ENCODE peak calls at places on chromosomes 13 and 19, in six cellular contexts. X, P, F, L, R and U are unnamed samples.

GRCh38 chr19:56111601-56112312 is 9.3 kb downstream of the ZNF787 start:
- DNase-seq in F (no peak), X (no peak), P (no peak), R (peak; percentile 38), L (no peak), U (no peak)

GRCh38 chr19:35249848-35250711 is 1.3 kb downstream of the LSR start:
- DNase-seq in F (no peak), R (no peak), L (peak; percentile 24), P (no peak), X (no peak), U (no peak)

GRCh38 chr13:107866007-107866665 is 349.2 kb downstream of the LIG4 start:
- DNase-seq in F (peak; percentile 80), X (peak; percentile 43), P (peak; percentile 34), L (peak; percentile 58), R (no peak), U (peak; percentile 65)

GRCh38 chr13:27271572-27272096 is 1.0 kb downstream of the RASL11A start:
- DNase-seq in F (no peak), R (no peak), L (no peak), P (no peak), X (no peak), U (no peak)

GRCh38 chr13:50128406-50129048 is 113.3 kb downstream of the KCNRG start:
- DNase-seq in X (peak; percentile 31), R (no peak), F (peak; percentile 49), P (no peak), L (peak; percentile 62), U (no peak)

GRCh38 chr13:20128459-20128927 is 32.4 kb downstream of the GJA3 start:
- DNase-seq in X (no peak), P (no peak), R (peak; percentile 48), F (no peak), L (peak; percentile 45), U (no peak)

GRCh38 chr19:53812335-53812734 is 11.8 kb downstream of the NLRP12 start:
- DNase-seq in R (no peak), F (peak; percentile 61), P (no peak), L (peak; percentile 55), X (no peak), U (no peak)

GRCh38 chr13:38905081-38905480 is 85.5 kb downstream of the STOML3 start:
- DNase-seq in R (peak; percentile 32), L (no peak), X (no peak), P (no peak), F (no peak), U (no peak)

GRCh38 chr13:29065142-29065541 is 245.0 kb downstream of the MTUS2 start:
- DNase-seq in L (no peak), P (no peak), F (no peak), R (no peak), X (no peak), U (no peak)

GRCh38 chr13:46721054-46721453 is 75.9 kb downstream of the ESD start:
- DNase-seq in P (peak; percentile 53), R (peak; percentile 50), L (no peak), X (peak; percentile 23), F (peak; percentile 40), U (no peak)

GRCh38 chr19:10395853-10396355 is 7.4 kb downstream of the CDC37 start:
- DNase-seq in F (no peak), X (no peak), L (no peak), P (no peak), R (no peak), U (no peak)

GRCh38 chr19:30222993-30223865 is 149.0 kb upstream of the ZNF536 start:
- DNase-seq in R (no peak), P (no peak), X (no peak), L (peak; percentile 63), F (peak; percentile 48), U (no peak)

GRCh38 chr13:109611912-109612691 is 174.3 kb downstream of the IRS2 start:
- DNase-seq in X (no peak), L (no peak), F (no peak), P (no peak), R (peak; percentile 34), U (no peak)

GRCh38 chr19:3210347-3211017 is 14.0 kb upstream of the CELF5 start:
- DNase-seq in X (no peak), R (peak; percentile 82), F (peak; percentile 54), L (peak; percentile 82), P (no peak), U (peak; percentile 34)

GRCh38 chr13:46476174-46476573 is 76.8 kb upstream of the LRCH1 start:
- DNase-seq in F (no peak), X (no peak), R (no peak), L (no peak), P (no peak), U (no peak)

GRCh38 chr19:12985049-12985776 is 10.1 kb upstream of the NFIX start:
- DNase-seq in L (peak; percentile 33), X (no peak), P (peak; percentile 76), F (no peak), R (peak; percentile 24), U (no peak)

GRCh38 chr19:12997225-12997966 is 2.1 kb downstream of the NFIX start:
- DNase-seq in X (no peak), R (no peak), L (no peak), F (no peak), P (no peak), U (no peak)

GRCh38 chr13:29754486-29754806 is 96.0 kb downstream of the UBL3 start:
- DNase-seq in L (peak; percentile 69), P (peak; percentile 61), F (peak; percentile 92), R (peak; percentile 76), X (peak; percentile 11), U (peak; percentile 49)

GRCh38 chr13:30362869-30363268 is 55.5 kb upstream of the KATNAL1 start:
- DNase-seq in L (no peak), X (no peak), R (no peak), P (no peak), F (no peak), U (no peak)

GRCh38 chr13:46332772-46333171 is 54.3 kb downstream of the RUBCNL start:
- DNase-seq in L (no peak), F (no peak), R (no peak), X (no peak), P (no peak), U (no peak)

GRCh38 chr19:40279761-40280607 is 5.2 kb downstream of the AKT2 start:
- DNase-seq in F (peak; percentile 65), X (no peak), R (no peak), L (no peak), P (no peak), U (no peak)
- H2BK5ac ChIP-seq in F (no peak overlapping the region), X (no peak overlapping the region), R (no peak overlapping the region), L (peak overlapping the region; percentile 56), P (no peak overlapping the region), U (peak overlapping the region; percentile 71)

GRCh38 chr19:4700573-4700970 is 23.1 kb downstream of the DPP9 start:
- DNase-seq in L (no peak), F (peak; percentile 10), R (no peak), P (no peak), X (no peak), U (peak; percentile 49)
- H2BK5ac ChIP-seq in L (no peak overlapping the region), F (no peak overlapping the region), R (no peak overlapping the region), P (no peak overlapping the region), X (no peak overlapping the region), U (no peak overlapping the region)

DNA sequence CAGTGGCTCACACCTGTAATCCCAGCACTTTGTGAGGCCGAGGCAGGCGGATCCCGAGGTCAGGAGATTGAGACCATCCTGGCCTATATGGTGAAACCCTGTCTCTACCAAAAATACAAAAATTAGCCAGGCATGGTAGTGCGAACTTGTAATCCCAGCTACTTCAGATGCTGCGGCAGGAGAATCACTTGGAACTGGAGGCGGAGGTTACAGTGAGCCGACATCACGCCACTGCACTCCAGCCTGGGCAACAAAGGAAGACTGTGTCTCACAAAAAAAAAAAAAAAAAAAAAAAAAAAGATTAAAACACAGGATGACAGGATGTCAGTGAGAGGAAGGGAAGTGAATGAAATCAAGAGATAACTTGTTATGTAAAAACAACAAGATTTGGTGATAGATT is 1158.5 kb downstream of the PCDH9 start:
- DNase-seq in X (no peak), P (no peak), R (no peak), F (peak; percentile 10), L (no peak), U (no peak)
- H2BK5ac ChIP-seq in X (no peak overlapping the region), P (no peak overlapping the region), R (no peak overlapping the region), F (no peak overlapping the region), L (no peak overlapping the region), U (no peak overlapping the region)

DNA sequence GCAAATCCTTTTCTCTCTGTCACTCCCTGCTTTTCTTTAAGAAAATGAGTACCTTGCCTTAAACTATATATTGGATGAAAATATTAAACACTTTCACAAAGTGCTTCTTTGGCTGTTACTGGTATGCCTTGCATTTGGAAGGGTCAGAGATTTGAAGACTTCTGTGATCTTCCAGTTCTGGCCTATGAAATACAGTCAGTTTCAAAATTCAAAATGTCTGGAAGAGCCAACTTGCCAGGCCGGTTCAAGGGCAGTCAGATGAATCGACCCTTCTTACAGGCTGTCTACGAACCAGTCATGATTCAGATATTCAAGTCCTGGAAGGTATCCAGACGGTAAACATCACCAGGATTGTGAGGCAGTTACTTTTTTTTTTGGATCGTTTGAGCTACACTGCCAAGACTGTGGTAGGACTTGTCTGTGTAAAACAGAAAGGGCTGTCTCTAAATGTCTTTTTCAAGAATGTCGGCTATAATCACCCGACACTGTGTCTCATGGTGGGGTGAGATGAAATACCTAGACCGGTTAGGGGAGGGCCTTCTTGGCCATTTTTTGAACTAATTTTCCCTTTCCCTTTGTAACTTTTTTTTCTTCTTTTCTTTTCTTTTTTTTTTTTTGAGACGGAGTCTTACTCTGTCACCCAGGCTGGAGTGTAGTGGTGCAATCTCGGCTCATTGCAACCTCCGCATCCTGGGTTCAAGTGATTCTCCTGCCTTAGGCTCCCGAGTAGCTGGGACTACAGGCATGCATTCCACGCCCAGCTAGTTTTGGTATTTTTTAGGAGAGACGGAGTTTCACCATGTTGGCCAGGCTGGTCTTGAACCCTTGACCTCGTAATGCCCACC is 11.2 kb downstream of the ACTN4 start:
- DNase-seq in L (no peak), R (peak; percentile 98), P (peak; percentile 100), F (peak; percentile 78), X (no peak), U (no peak)
- H2BK5ac ChIP-seq in L (no peak overlapping the region), R (peak overlapping the region; percentile 98), P (peak overlapping the region; percentile 99), F (no peak overlapping the region), X (no peak overlapping the region), U (no peak overlapping the region)

GRCh38 chr19:49877879-49878743 is 609 bp downstream of the TBC1D17 start:
- DNase-seq in L (peak; percentile 99), R (peak; percentile 98), P (peak; percentile 96), X (peak; percentile 95), F (peak; percentile 99), U (peak; percentile 98)
- H2BK5ac ChIP-seq in L (peak overlapping the region; percentile 85), R (peak overlapping the region; percentile 94), P (peak overlapping the region; percentile 95), X (peak overlapping the region; percentile 42), F (peak overlapping the region; percentile 32), U (peak overlapping the region; percentile 99)

GRCh38 chr13:114128348-114128623 is 4.1 kb downstream of the RASA3 start:
- DNase-seq in L (no peak), R (no peak), F (no peak), P (no peak), X (no peak), U (no peak)
- H2BK5ac ChIP-seq in L (no peak overlapping the region), R (no peak overlapping the region), F (no peak overlapping the region), P (peak overlapping the region; percentile 91), X (no peak overlapping the region), U (no peak overlapping the region)

GRCh38 chr19:1027020-1027952 is 878 bp downstream of the CNN2 start:
- DNase-seq in F (peak; percentile 44), R (no peak), L (no peak), P (no peak), X (peak; percentile 57), U (no peak)
- H2BK5ac ChIP-seq in F (peak overlapping the region; percentile 88), R (peak overlapping the region; percentile 100), L (peak overlapping the region; percentile 82), P (peak overlapping the region; percentile 81), X (peak overlapping the region; percentile 4), U (peak overlapping the region; percentile 71)

GRCh38 chr13:113897966-113898365 is 34.1 kb upstream of the GAS6 start:
- DNase-seq in L (no peak), R (no peak), F (no peak), P (no peak), X (no peak), U (no peak)
- H2BK5ac ChIP-seq in L (no peak overlapping the region), R (no peak overlapping the region), F (no peak overlapping the region), P (peak overlapping the region; percentile 100), X (no peak overlapping the region), U (no peak overlapping the region)